ENCODE peak calls at places on chromosomes 5 and 9, in eight cellular contexts. E, X, C, B, G, Y, T and L are unnamed samples.

GRCh38 chr5:134141346-134142050 is 27.0 kb downstream of the TCF7 start:
- DNase-seq in E (no peak), X (no peak), C (no peak), B (no peak), G (no peak), Y (no peak), T (no peak), L (no peak)

GRCh38 chr5:126984632-126985031 is 45.7 kb downstream of the MARCHF3 start:
- DNase-seq in E (peak), X (no peak), C (no peak), B (no peak), G (no peak), Y (no peak), T (no peak), L (no peak)

GRCh38 chr5:142107729-142108431 is 699 bp upstream of the NDFIP1 start:
- DNase-seq in E (no peak), X (no peak), C (no peak), B (no peak), G (no peak), Y (no peak), T (no peak), L (no peak)

GRCh38 chr9:127014210-127014609 is 99.6 kb downstream of the RALGPS1 start:
- DNase-seq in E (peak), X (no peak), C (no peak), B (no peak), G (no peak), Y (no peak), T (no peak), L (no peak)

GRCh38 chr5:168104811-168105481 is 186.5 kb upstream of the WWC1 start:
- DNase-seq in E (no peak), X (peak), C (no peak), B (peak), G (no peak), Y (no peak), T (no peak), L (no peak)

GRCh38 chr9:82540175-82540574 is 522.8 kb downstream of the RASEF start:
- DNase-seq in E (no peak), X (no peak), C (no peak), B (no peak), G (no peak), Y (no peak), T (no peak), L (no peak)

GRCh38 chr9:100466171-100466827 is 6.7 kb upstream of the TMEFF1 start:
- DNase-seq in E (no peak), X (no peak), C (peak), B (no peak), G (no peak), Y (no peak), T (no peak), L (no peak)

GRCh38 chr9:132572921-132573320 is 9.5 kb upstream of the BARHL1 start:
- DNase-seq in E (no peak), X (no peak), C (no peak), B (peak), G (no peak), Y (no peak), T (no peak), L (peak)

GRCh38 chr9:127762111-127762676 is 16.3 kb downstream of the SH2D3C start:
- DNase-seq in E (no peak), X (no peak), C (no peak), B (no peak), G (no peak), Y (no peak), T (no peak), L (no peak)

GRCh38 chr9:79764377-79764776 is 192.6 kb downstream of the TLE4 start:
- DNase-seq in E (peak), X (no peak), C (no peak), B (no peak), G (peak), Y (no peak), T (no peak), L (peak)

GRCh38 chr5:310516-310915 is 11.0 kb upstream of the AHRR start:
- DNase-seq in E (no peak), X (no peak), C (no peak), B (no peak), G (no peak), Y (no peak), T (no peak), L (no peak)

GRCh38 chr5:308672-309271 is 12.7 kb upstream of the AHRR start:
- DNase-seq in E (peak), X (no peak), C (no peak), B (no peak), G (peak), Y (no peak), T (no peak), L (no peak)

GRCh38 chr5:311963-312362 is 9.6 kb upstream of the AHRR start:
- DNase-seq in E (no peak), X (no peak), C (no peak), B (no peak), G (no peak), Y (no peak), T (no peak), L (no peak)

GRCh38 chr5:312845-313244 is 8.7 kb upstream of the AHRR start:
- DNase-seq in E (no peak), X (no peak), C (no peak), B (no peak), G (no peak), Y (no peak), T (no peak), L (no peak)

DNA sequence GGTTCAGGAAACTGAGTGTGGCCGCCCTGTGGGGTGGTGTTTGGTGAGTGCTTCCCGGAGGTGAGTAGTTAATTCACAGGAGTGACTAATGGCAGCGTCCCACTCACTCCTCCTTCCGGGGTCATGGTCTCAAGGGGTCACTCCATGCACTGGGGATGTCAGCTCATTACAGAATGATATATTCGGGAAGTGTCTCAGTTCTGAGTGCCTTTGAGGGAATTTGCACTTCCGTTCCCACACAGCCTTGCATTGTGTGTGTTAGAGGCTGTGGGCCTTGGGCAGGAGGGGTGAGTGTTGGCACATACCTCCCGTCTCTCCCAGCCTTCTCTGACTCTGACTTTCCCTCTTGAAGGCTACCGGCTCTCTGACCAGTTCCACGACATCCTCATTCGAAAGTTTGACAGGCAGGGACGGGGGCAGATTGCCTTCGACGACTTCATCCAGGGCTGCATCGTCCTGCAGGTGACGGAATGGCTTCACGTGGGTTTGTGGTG is 10.5 kb upstream of the AHRR start:
- DNase-seq in E (peak), X (no peak), C (no peak), B (no peak), G (no peak), Y (no peak), T (no peak), L (no peak)
- TF ChIP-seq USF2 in E (no peak), X (no peak), C (no peak), B (no peak), G (no peak), Y (no peak), T (no peak), L (no peak)

DNA sequence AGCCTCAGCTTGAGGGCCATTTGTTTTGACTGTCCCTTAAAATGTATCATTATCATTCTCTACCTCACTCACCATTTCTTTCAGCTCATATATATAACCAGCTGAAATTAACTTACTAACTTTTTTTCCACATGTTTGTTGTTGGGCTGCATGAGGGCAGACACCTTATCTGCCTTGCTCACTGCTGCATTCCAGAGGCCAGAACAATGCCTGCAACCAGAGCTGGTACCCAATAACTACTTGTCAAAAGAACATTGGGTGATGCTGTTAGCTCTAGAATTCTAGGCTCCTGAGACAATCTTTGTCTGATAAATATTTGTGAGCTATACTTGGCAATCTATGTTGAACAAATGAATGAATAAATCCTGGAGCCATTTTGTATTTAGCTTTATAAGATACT is 68.3 kb downstream of the HTR4 start:
- DNase-seq in E (no peak), X (peak), C (no peak), B (peak), G (no peak), Y (no peak), T (no peak), L (no peak)
- TF ChIP-seq CTCF in E (no peak), X (no peak), C (no peak), B (peak), G (peak), Y (no peak), T (peak), L (no peak)

GRCh38 chr5:56273376-56274005 is 40.4 kb upstream of the ANKRD55 start:
- DNase-seq in E (no peak), X (no peak), C (no peak), B (no peak), G (no peak), Y (no peak), T (no peak), L (no peak)

GRCh38 chr5:56270568-56271392 is 37.6 kb upstream of the ANKRD55 start:
- DNase-seq in E (peak), X (peak), C (peak), B (peak), G (peak), Y (peak), T (peak), L (peak)

GRCh38 chr5:56269216-56269927 is 36.2 kb upstream of the ANKRD55 start:
- DNase-seq in E (peak), X (no peak), C (peak), B (peak), G (peak), Y (peak), T (no peak), L (peak)

GRCh38 chr5:56272765-56273164 is 39.6 kb upstream of the ANKRD55 start:
- DNase-seq in E (no peak), X (no peak), C (no peak), B (no peak), G (no peak), Y (no peak), T (no peak), L (no peak)

GRCh38 chr5:56270058-56270457 is 36.9 kb upstream of the ANKRD55 start:
- DNase-seq in E (no peak), X (no peak), C (peak), B (no peak), G (peak), Y (peak), T (no peak), L (no peak)
- TF ChIP-seq USF2 in E (no peak), X (no peak), C (no peak), B (no peak), G (no peak), Y (no peak), T (no peak), L (no peak)

GRCh38 chr5:29015523-29015922 is 1977.1 kb upstream of the CDH9 start:
- DNase-seq in E (no peak), X (no peak), C (no peak), B (no peak), G (no peak), Y (no peak), T (no peak), L (no peak)

GRCh38 chr5:29017501-29017900 is 1979.1 kb upstream of the CDH9 start:
- DNase-seq in E (no peak), X (no peak), C (no peak), B (no peak), G (no peak), Y (no peak), T (no peak), L (no peak)

GRCh38 chr5:29016067-29016466 is 1977.7 kb upstream of the CDH9 start:
- DNase-seq in E (no peak), X (no peak), C (no peak), B (no peak), G (no peak), Y (no peak), T (no peak), L (no peak)
- TF ChIP-seq CTCF in E (no peak), X (no peak), C (no peak), B (no peak), G (no peak), Y (no peak), T (no peak), L (peak)

DNA sequence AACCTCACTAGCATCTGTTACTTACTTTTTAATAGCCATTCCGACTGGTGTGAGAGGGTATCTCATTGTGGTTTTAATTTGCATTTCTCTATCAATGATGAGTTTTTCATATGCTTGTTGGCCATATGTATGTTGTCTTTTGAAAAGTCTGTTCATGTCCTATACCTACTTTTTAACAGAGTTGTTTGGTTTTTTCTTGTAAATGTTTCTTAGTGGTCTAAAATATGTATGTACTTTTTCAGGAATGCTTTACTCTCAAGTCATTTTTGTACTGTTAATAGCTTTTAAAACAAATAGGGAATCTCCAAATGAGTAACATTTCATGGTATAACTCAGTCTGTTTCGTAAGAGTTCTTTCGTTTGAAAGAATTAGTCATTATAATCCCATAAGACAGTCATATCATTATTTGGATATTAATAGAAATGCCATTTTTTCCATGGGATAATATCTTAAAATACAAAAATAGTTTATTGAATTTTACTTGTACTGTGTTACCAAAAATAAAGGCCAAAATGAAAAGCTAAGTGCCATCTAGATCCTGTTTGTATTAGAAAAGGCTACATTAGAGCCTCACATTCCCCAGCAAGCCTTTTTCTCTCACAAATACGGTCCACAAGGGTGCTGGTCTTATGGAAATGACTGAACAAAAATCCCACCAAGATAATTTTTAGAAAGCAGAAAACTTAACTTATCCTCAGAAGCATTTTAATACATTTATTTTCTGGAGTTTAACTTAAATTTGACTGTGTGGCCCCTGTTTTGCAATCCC is 247.7 kb downstream of the PJA2 start:
- DNase-seq in E (peak), X (no peak), C (no peak), B (no peak), G (no peak), Y (peak), T (no peak), L (no peak)
- TF ChIP-seq USF2 in E (no peak), X (no peak), C (no peak), B (no peak), G (no peak), Y (no peak), T (no peak), L (no peak)

GRCh38 chr5:163269624-163270023 is 167.8 kb upstream of the CCNG1 start:
- DNase-seq in E (no peak), X (no peak), C (no peak), B (no peak), G (no peak), Y (no peak), T (no peak), L (no peak)
- TF ChIP-seq CTCF in E (no peak), X (no peak), C (peak), B (no peak), G (peak), Y (no peak), T (no peak), L (no peak)

GRCh38 chr5:148911386-148911785 is 85.0 kb downstream of the ADRB2 start:
- DNase-seq in E (no peak), X (no peak), C (no peak), B (no peak), G (no peak), Y (no peak), T (no peak), L (no peak)

GRCh38 chr5:148910216-148910615 is 83.8 kb downstream of the ADRB2 start:
- DNase-seq in E (no peak), X (no peak), C (no peak), B (no peak), G (no peak), Y (no peak), T (no peak), L (no peak)

GRCh38 chr5:148912146-148912545 is 85.7 kb downstream of the ADRB2 start:
- DNase-seq in E (peak), X (no peak), C (no peak), B (no peak), G (no peak), Y (no peak), T (no peak), L (no peak)

GRCh38 chr5:148909766-148910165 is 83.4 kb downstream of the ADRB2 start:
- DNase-seq in E (no peak), X (no peak), C (no peak), B (no peak), G (no peak), Y (no peak), T (no peak), L (no peak)

DNA sequence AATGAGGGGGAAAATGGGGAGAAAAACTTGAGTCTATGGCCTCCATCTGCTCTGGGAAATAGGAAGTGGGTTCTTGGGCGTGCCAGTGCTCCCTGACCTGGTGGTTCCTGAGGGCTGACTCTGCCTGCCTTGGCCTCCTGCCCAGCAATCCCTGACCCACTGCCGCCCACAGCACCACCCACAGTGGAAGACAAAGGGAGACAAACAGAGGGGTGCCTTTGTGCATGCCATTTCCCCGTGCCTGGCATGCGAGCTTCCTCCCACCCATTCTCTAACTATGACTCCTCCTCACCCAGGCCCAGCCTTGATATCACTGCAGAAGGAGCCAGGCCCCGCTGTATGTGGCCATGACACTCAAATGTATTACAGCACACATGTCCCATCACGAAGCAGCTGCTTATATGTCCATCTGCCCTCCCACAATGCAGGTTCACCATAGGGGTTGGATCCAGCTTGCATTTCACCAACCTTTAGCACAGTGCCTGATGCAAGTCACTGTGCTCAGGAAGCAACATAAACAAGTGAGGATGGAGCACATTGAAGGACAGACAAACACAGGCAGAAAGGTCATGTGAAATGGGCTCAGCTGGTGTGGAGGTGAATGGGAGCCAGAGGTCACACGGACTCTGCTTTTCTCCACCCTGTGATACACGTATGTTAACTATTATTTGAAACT is 84.4 kb downstream of the ADRB2 start:
- DNase-seq in E (peak), X (no peak), C (no peak), B (no peak), G (no peak), Y (no peak), T (no peak), L (no peak)
- TF ChIP-seq USF2 in E (no peak), X (no peak), C (no peak), B (no peak), G (no peak), Y (no peak), T (no peak), L (no peak)

GRCh38 chr5:39315995-39316394 is 48.3 kb downstream of the C9 start:
- DNase-seq in E (no peak), X (no peak), C (no peak), B (no peak), G (no peak), Y (no peak), T (no peak), L (no peak)

GRCh38 chr5:39319395-39319794 is 44.9 kb downstream of the C9 start:
- DNase-seq in E (no peak), X (no peak), C (no peak), B (no peak), G (no peak), Y (no peak), T (no peak), L (no peak)

GRCh38 chr5:39309534-39309933 is 54.8 kb downstream of the C9 start:
- DNase-seq in E (no peak), X (no peak), C (no peak), B (no peak), G (no peak), Y (no peak), T (no peak), L (no peak)

DNA sequence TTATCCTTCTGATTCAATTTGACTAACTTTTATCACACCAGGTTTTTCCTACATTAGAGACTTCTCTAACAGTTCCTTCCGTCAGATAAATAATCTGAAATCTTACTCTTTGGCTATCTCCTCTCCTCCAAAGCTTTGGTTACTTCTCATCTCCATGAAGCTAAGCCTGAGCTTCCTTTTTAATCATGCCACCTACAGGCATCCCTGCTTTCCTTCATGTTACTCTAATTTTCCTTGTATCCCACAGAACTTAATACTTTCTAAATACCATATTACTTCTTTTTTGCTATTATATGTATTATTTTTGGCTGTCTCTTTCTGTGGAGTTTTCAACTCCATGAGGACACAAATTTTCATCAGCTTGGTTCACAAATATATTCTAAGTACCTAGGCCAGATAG is 49.7 kb downstream of the C9 start:
- DNase-seq in E (no peak), X (no peak), C (no peak), B (no peak), G (no peak), Y (no peak), T (no peak), L (no peak)
- TF ChIP-seq CTCF in E (no peak), X (no peak), C (no peak), B (no peak), G (no peak), Y (no peak), T (no peak), L (no peak)

GRCh38 chr5:10463566-10463965 is 21.9 kb downstream of the ROPN1L start:
- DNase-seq in E (no peak), X (no peak), C (no peak), B (no peak), G (no peak), Y (no peak), T (no peak), L (no peak)

GRCh38 chr5:10461904-10462542 is 20.3 kb downstream of the ROPN1L start:
- DNase-seq in E (no peak), X (no peak), C (no peak), B (no peak), G (no peak), Y (no peak), T (no peak), L (no peak)

GRCh38 chr5:10460252-10460906 is 18.7 kb downstream of the ROPN1L start:
- DNase-seq in E (no peak), X (no peak), C (no peak), B (no peak), G (peak), Y (no peak), T (no peak), L (peak)

GRCh38 chr5:10459080-10460055 is 17.7 kb downstream of the ROPN1L start:
- DNase-seq in E (no peak), X (no peak), C (no peak), B (no peak), G (no peak), Y (no peak), T (no peak), L (no peak)

DNA sequence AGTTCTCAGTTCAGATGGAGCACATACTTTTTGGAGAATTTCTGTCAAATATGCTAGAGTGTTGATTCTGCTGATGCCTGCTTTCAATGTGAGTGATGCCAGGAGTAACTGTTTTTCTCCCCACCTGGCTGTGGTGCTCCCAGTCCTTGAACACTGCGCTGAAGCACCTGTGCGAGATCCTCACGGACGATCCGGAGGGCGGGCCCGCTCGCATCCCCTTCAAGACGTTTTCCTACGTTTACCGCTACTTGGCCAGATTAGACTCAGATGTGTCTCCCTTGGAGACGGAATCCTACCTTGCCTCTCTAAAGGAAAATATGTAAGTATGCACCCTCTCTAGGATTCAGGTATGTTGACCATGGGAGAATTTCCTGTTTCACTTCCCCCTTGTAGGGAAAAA is 19.4 kb downstream of the ROPN1L start:
- DNase-seq in E (no peak), X (no peak), C (no peak), B (no peak), G (no peak), Y (no peak), T (no peak), L (no peak)
- TF ChIP-seq USF2 in E (no peak), X (no peak), C (no peak), B (no peak), G (no peak), Y (no peak), T (no peak), L (no peak)